ENCODE peak calls at places on chromosomes 2 and 18, in nine cellular contexts. One of them, this sample, is unnamed.

GRCh38 chr2:68368657-68369339 is 3.7 kb downstream of the PLEK start:
- DNase-seq in HepG2: no peak
- DNase-seq in gastrocnemius medialis: no peak
- DNase-seq in HFFc6: peak
- DNase-seq in foreskin fibroblast: peak
- DNase-seq in right lobe of liver: no peak
- DNase-seq in HFF-Myc: peak
- DNase-seq in progenitor cell of endocrine pancreas: no peak
- DNase-seq in psoas muscle: no peak
- DNase-seq in this sample: peak

GRCh38 chr2:57726294-57726693 is 320.3 kb upstream of the VRK2 start:
- DNase-seq in psoas muscle: no peak
- DNase-seq in HFFc6: no peak
- DNase-seq in foreskin fibroblast: no peak
- DNase-seq in HFF-Myc: no peak
- DNase-seq in progenitor cell of endocrine pancreas: no peak
- DNase-seq in gastrocnemius medialis: no peak
- DNase-seq in HepG2: no peak
- DNase-seq in right lobe of liver: no peak
- DNase-seq in this sample: no peak

GRCh38 chr2:233436191-233436581 is 81.9 kb downstream of the DGKD start:
- DNase-seq in gastrocnemius medialis: peak
- DNase-seq in foreskin fibroblast: no peak
- DNase-seq in psoas muscle: no peak
- DNase-seq in right lobe of liver: peak
- DNase-seq in HFFc6: no peak
- DNase-seq in HepG2: no peak
- DNase-seq in progenitor cell of endocrine pancreas: no peak
- DNase-seq in HFF-Myc: no peak
- DNase-seq in this sample: no peak

GRCh38 chr2:43980902-43981301 is 14.9 kb downstream of the LRPPRC start:
- DNase-seq in HFF-Myc: no peak
- DNase-seq in right lobe of liver: no peak
- DNase-seq in progenitor cell of endocrine pancreas: no peak
- DNase-seq in psoas muscle: no peak
- DNase-seq in HFFc6: no peak
- DNase-seq in gastrocnemius medialis: no peak
- DNase-seq in foreskin fibroblast: no peak
- DNase-seq in HepG2: no peak
- DNase-seq in this sample: no peak

GRCh38 chr2:529425-529824 is 147.8 kb downstream of the TMEM18 start:
- DNase-seq in HFFc6: peak
- DNase-seq in foreskin fibroblast: peak
- DNase-seq in HFF-Myc: no peak
- DNase-seq in psoas muscle: no peak
- DNase-seq in HepG2: peak
- DNase-seq in right lobe of liver: no peak
- DNase-seq in progenitor cell of endocrine pancreas: no peak
- DNase-seq in gastrocnemius medialis: no peak
- DNase-seq in this sample: no peak

GRCh38 chr18:38330573-38330972 is 765.0 kb upstream of the CELF4 start:
- DNase-seq in psoas muscle: no peak
- DNase-seq in HFF-Myc: no peak
- DNase-seq in right lobe of liver: no peak
- DNase-seq in HepG2: no peak
- DNase-seq in progenitor cell of endocrine pancreas: no peak
- DNase-seq in HFFc6: no peak
- DNase-seq in foreskin fibroblast: no peak
- DNase-seq in gastrocnemius medialis: no peak
- DNase-seq in this sample: no peak

GRCh38 chr2:178328037-178328436 is 122.9 kb downstream of the PRKRA start:
- DNase-seq in gastrocnemius medialis: no peak
- DNase-seq in HFF-Myc: no peak
- DNase-seq in HepG2: no peak
- DNase-seq in foreskin fibroblast: peak
- DNase-seq in progenitor cell of endocrine pancreas: no peak
- DNase-seq in right lobe of liver: no peak
- DNase-seq in psoas muscle: no peak
- DNase-seq in HFFc6: no peak
- DNase-seq in this sample: no peak

GRCh38 chr2:85710687-85711577 is 16.8 kb downstream of the GNLY start:
- DNase-seq in HFFc6: no peak
- DNase-seq in foreskin fibroblast: no peak
- DNase-seq in HFF-Myc: no peak
- DNase-seq in gastrocnemius medialis: peak
- DNase-seq in progenitor cell of endocrine pancreas: no peak
- DNase-seq in psoas muscle: peak
- DNase-seq in HepG2: no peak
- DNase-seq in right lobe of liver: no peak
- DNase-seq in this sample: no peak

GRCh38 chr2:96140941-96141623 is 2.8 kb upstream of the ASTL start:
- DNase-seq in HepG2: no peak
- DNase-seq in progenitor cell of endocrine pancreas: no peak
- DNase-seq in HFFc6: no peak
- DNase-seq in right lobe of liver: no peak
- DNase-seq in foreskin fibroblast: no peak
- DNase-seq in HFF-Myc: no peak
- DNase-seq in gastrocnemius medialis: no peak
- DNase-seq in psoas muscle: no peak
- DNase-seq in this sample: no peak

GRCh38 chr2:96144481-96145027 is 686 bp downstream of the DUSP2 start:
- DNase-seq in progenitor cell of endocrine pancreas: no peak
- DNase-seq in gastrocnemius medialis: no peak
- DNase-seq in right lobe of liver: peak
- DNase-seq in HepG2: no peak
- DNase-seq in foreskin fibroblast: no peak
- DNase-seq in psoas muscle: no peak
- DNase-seq in HFF-Myc: no peak
- DNase-seq in HFFc6: no peak
- DNase-seq in this sample: no peak

GRCh38 chr2:96143231-96143847 is 1.9 kb downstream of the DUSP2 start:
- DNase-seq in gastrocnemius medialis: no peak
- DNase-seq in right lobe of liver: no peak
- DNase-seq in progenitor cell of endocrine pancreas: no peak
- DNase-seq in HepG2: no peak
- DNase-seq in psoas muscle: no peak
- DNase-seq in HFF-Myc: no peak
- DNase-seq in HFFc6: no peak
- DNase-seq in foreskin fibroblast: no peak
- DNase-seq in this sample: no peak

GRCh38 chr2:96143848-96144480 is 1.3 kb downstream of the DUSP2 start:
- DNase-seq in HepG2: no peak
- DNase-seq in gastrocnemius medialis: no peak
- DNase-seq in progenitor cell of endocrine pancreas: peak
- DNase-seq in right lobe of liver: peak
- DNase-seq in HFFc6: no peak
- DNase-seq in HFF-Myc: no peak
- DNase-seq in psoas muscle: no peak
- DNase-seq in foreskin fibroblast: no peak
- DNase-seq in this sample: no peak

DNA sequence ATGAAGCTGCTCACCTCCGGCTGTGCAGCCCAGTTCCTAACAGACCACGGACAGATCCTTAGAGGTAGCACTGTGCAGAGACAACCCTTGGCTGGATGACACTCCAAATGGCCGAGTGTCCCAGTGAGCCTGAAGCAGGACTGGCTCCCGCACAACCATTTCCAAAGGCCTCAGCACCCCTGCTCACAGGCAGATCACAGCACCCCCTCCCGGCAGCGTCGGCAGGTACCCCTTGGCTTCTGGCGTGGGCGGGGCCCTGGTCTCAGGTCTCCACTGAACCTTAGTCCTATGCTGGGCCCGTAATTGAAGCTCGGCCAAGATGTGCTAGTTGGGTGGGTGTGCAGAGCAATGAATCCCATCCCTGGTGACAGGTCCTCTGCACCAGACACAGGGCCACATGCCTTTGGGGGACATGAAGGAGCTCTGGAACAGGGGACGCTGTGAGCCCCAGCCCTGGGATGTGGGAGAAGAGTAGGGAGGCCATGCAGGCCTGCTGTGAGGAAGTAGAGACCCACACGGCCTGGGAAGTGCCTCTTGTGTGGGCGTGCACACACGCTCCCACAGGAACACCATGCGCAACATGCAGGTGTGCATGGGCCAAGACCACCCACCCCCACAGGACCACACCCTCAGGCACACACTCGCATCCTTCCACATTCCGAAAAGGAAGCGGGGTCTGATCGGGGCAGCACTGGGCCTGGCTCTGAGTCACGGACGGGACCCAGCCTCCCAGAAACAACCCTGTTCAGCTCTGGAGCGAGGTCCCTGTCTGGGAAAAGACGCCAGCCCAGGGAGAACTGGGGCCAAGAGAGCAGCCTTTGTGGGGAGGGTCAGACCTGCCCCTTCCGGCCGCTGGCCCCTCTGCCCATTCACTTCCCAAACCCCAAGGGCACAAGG is 2.8 kb downstream of the DUSP2 start:
- DNase-seq in HFFc6: no peak
- DNase-seq in right lobe of liver: peak
- DNase-seq in gastrocnemius medialis: no peak
- DNase-seq in foreskin fibroblast: no peak
- DNase-seq in progenitor cell of endocrine pancreas: no peak
- DNase-seq in psoas muscle: no peak
- DNase-seq in HepG2: peak
- DNase-seq in HFF-Myc: no peak
- DNase-seq in this sample: no peak
- TF ChIP-seq CTCF in HFFc6: no peak
- TF ChIP-seq CTCF in right lobe of liver: no peak
- TF ChIP-seq CTCF in gastrocnemius medialis: no peak
- TF ChIP-seq CTCF in foreskin fibroblast: no peak
- TF ChIP-seq CTCF in progenitor cell of endocrine pancreas: no peak
- TF ChIP-seq CTCF in psoas muscle: no peak
- TF ChIP-seq CTCF in HepG2: peak
- TF ChIP-seq CTCF in HFF-Myc: no peak
- TF ChIP-seq CTCF in this sample: no peak

DNA sequence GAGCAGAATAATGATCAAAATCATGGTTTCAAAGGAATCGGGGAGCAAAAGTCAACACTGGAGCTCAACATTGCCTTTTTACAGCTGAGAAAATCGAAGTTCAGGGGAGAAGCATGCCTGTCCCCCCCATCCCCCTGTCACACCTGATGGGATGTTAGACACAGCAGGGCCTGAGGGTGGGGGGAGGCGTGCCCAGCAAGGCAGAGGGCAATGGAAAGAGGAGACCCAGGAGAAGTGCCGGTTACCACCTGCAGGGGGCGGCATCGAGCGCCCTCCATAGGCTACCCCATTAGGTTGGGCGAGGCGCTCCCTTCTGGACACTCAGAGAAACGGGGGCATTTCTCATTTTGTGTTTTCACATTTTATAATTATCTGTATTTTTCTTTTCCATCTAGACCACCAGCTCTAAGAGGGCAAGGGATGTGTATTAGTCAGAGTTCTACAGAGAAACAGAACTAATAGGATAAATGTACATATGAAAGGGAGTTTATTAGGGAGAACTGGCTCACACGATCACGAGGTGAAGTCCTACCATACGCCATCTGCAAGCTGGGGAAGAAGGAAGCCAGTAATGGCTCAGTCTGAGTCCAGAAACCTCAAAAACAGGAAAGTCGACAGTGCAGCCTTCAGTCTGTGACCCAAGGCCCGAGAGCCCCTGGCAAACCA is 271.3 kb downstream of the LRATD1 start:
- DNase-seq in HFF-Myc: no peak
- DNase-seq in progenitor cell of endocrine pancreas: peak
- DNase-seq in HepG2: peak
- DNase-seq in right lobe of liver: peak
- DNase-seq in gastrocnemius medialis: no peak
- DNase-seq in foreskin fibroblast: no peak
- DNase-seq in HFFc6: no peak
- DNase-seq in psoas muscle: no peak
- DNase-seq in this sample: no peak
- TF ChIP-seq CTCF in HFF-Myc: peak
- TF ChIP-seq CTCF in progenitor cell of endocrine pancreas: peak
- TF ChIP-seq CTCF in HepG2: peak
- TF ChIP-seq CTCF in right lobe of liver: peak
- TF ChIP-seq CTCF in gastrocnemius medialis: no peak
- TF ChIP-seq CTCF in foreskin fibroblast: peak
- TF ChIP-seq CTCF in HFFc6: peak
- TF ChIP-seq CTCF in psoas muscle: peak
- TF ChIP-seq CTCF in this sample: peak

GRCh38 chr2:143254108-143254507 is 124.9 kb downstream of the ARHGAP15 start:
- DNase-seq in HepG2: no peak
- DNase-seq in foreskin fibroblast: no peak
- DNase-seq in HFF-Myc: no peak
- DNase-seq in HFFc6: no peak
- DNase-seq in progenitor cell of endocrine pancreas: no peak
- DNase-seq in right lobe of liver: no peak
- DNase-seq in psoas muscle: no peak
- DNase-seq in gastrocnemius medialis: no peak
- DNase-seq in this sample: no peak
- TF ChIP-seq CTCF in HepG2: no peak
- TF ChIP-seq CTCF in foreskin fibroblast: no peak
- TF ChIP-seq CTCF in HFF-Myc: no peak
- TF ChIP-seq CTCF in HFFc6: no peak
- TF ChIP-seq CTCF in progenitor cell of endocrine pancreas: no peak
- TF ChIP-seq CTCF in right lobe of liver: no peak
- TF ChIP-seq CTCF in psoas muscle: no peak
- TF ChIP-seq CTCF in gastrocnemius medialis: no peak
- TF ChIP-seq CTCF in this sample: no peak

DNA sequence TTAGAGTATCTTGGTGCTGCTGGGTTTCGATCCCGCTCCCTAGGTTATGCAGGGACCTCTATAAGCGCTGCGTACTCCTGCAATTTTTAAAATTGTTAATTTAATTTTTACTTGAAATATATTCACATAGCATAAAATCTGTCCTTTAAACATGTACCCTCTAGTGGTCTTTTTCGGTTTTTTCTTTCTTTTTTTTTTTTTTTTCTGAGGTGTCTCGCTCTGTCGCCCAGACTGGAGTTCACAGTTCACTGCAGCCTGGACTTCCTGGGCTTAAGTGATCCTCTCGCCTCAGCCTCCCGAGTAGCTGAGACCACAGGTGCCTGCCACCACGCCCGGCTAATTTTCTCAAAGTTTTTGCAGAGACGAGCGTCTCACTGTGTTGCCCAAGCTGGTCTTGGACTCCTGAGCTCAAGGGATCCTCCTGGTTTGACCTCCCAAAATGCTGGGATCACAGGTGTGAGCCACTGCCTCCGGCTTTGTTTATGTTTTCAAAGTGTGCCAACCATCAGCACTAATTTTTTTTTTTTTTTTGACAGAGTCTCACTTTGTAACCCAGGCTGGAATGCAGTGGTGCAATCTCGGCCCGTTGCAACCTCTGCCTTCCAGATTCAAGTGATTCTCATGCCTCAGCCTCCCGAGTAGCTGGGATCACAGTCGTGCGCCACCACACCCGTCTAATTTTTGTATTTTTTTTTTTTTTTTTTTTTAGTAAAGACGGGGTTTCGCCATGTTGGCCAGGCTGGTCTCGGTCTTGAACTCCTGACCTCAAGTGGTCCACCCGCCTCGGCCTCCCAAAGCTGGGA is 585 bp upstream of the MOB1A start:
- DNase-seq in HFF-Myc: no peak
- DNase-seq in progenitor cell of endocrine pancreas: no peak
- DNase-seq in HepG2: no peak
- DNase-seq in gastrocnemius medialis: no peak
- DNase-seq in HFFc6: no peak
- DNase-seq in psoas muscle: no peak
- DNase-seq in foreskin fibroblast: peak
- DNase-seq in right lobe of liver: no peak
- DNase-seq in this sample: no peak
- TF ChIP-seq CTCF in HFF-Myc: peak
- TF ChIP-seq CTCF in progenitor cell of endocrine pancreas: peak
- TF ChIP-seq CTCF in HepG2: no peak
- TF ChIP-seq CTCF in gastrocnemius medialis: peak
- TF ChIP-seq CTCF in HFFc6: peak
- TF ChIP-seq CTCF in psoas muscle: peak
- TF ChIP-seq CTCF in foreskin fibroblast: peak
- TF ChIP-seq CTCF in right lobe of liver: peak
- TF ChIP-seq CTCF in this sample: peak